ENCODE peak calls at places on chromosomes 4 and X, in six cellular contexts. E is A673, T is endodermal cell, M is foreskin keratinocyte, K is brain microvascular endothelial cell, U is neural crest cell. X is an unnamed sample.

GRCh38 chrX:108167211-108167872 is 75.8 kb downstream of the ATG4A start:
- DNase-seq in E (no peak), T (no peak), M (no peak), K (peak), U (no peak), X (no peak)

GRCh38 chr4:55038176-55038890 is 87.1 kb downstream of the KDR start:
- DNase-seq in E (no peak), T (no peak), M (no peak), K (no peak), U (no peak), X (no peak)

GRCh38 chr4:72323227-72323626 is 245.8 kb downstream of the ADAMTS3 start:
- DNase-seq in E (no peak), T (no peak), M (no peak), K (no peak), U (no peak), X (no peak)

GRCh38 chrX:42385730-42386129 is 392.2 kb downstream of the PPP1R2C start:
- DNase-seq in E (no peak), T (no peak), M (no peak), K (no peak), U (no peak), X (no peak)

GRCh38 chrX:119518371-119518770 is 46.8 kb downstream of the STEEP1 start:
- DNase-seq in E (no peak), T (no peak), M (no peak), K (no peak), U (no peak), X (no peak)

GRCh38 chr4:88457307-88458090 is 580 bp downstream of the HERC5 start:
- DNase-seq in E (no peak), T (peak), M (no peak), K (no peak), U (no peak), X (peak)

GRCh38 chr4:98682719-98683118 is 24.3 kb upstream of the TSPAN5 start:
- DNase-seq in E (no peak), T (no peak), M (no peak), K (no peak), U (no peak), X (peak)

GRCh38 chr4:6200011-6200921 is at the start of gene JAKMIP1:
- DNase-seq in E (peak), T (peak), M (no peak), K (peak), U (peak), X (peak)

GRCh38 chrX:17588303-17588702 is 149.0 kb upstream of the SCML1 start:
- DNase-seq in E (no peak), T (no peak), M (no peak), K (no peak), U (no peak), X (no peak)

GRCh38 chrX:145609951-145610511 is 207.6 kb upstream of the SLITRK2 start:
- DNase-seq in E (no peak), T (no peak), M (no peak), K (peak), U (no peak), X (no peak)

GRCh38 chr4:5996641-5997040 is 21.6 kb downstream of the C4orf50 start:
- DNase-seq in E (no peak), T (peak), M (no peak), K (no peak), U (no peak), X (no peak)

GRCh38 chr4:26802790-26803189 is 57.9 kb upstream of the STIM2 start:
- DNase-seq in E (peak), T (no peak), M (no peak), K (no peak), U (no peak), X (no peak)

GRCh38 chr4:159823743-159824142 is 720.9 kb downstream of the RAPGEF2 start:
- DNase-seq in E (no peak), T (no peak), M (no peak), K (peak), U (no peak), X (no peak)

GRCh38 chrX:67780694-67781109 is 236.9 kb downstream of the AR start:
- DNase-seq in E (peak), T (no peak), M (peak), K (peak), U (no peak), X (no peak)

GRCh38 chr4:41281038-41281634 is 24.4 kb downstream of the UCHL1 start:
- DNase-seq in E (peak), T (peak), M (peak), K (peak), U (peak), X (peak)

GRCh38 chr4:82792912-82793649 is 5.5 kb downstream of the SCD5 start:
- DNase-seq in E (no peak), T (peak), M (no peak), K (no peak), U (no peak), X (no peak)

GRCh38 chrX:115023139-115023538 is 5.7 kb upstream of the IL13RA2 start:
- DNase-seq in E (peak), T (no peak), M (peak), K (peak), U (no peak), X (no peak)

GRCh38 chr4:97953171-97953570 is 190.1 kb downstream of the STPG2 start:
- DNase-seq in E (no peak), T (no peak), M (no peak), K (no peak), U (no peak), X (no peak)

GRCh38 chr4:83110222-83110945 is 4.1 kb downstream of the PLAC8 start:
- DNase-seq in E (peak), T (peak), M (peak), K (peak), U (peak), X (peak)

GRCh38 chr4:140138428-140138827 is 15.6 kb downstream of the MAML3 start:
- DNase-seq in E (no peak), T (no peak), M (no peak), K (no peak), U (no peak), X (peak)

GRCh38 chr4:110900206-110900769 is 277.4 kb upstream of the PITX2 start:
- DNase-seq in E (peak), T (no peak), M (no peak), K (no peak), U (no peak), X (no peak)

GRCh38 chrX:14673764-14674163 is 144.4 kb downstream of the GLRA2 start:
- DNase-seq in E (peak), T (no peak), M (peak), K (peak), U (no peak), X (no peak)

GRCh38 chr4:83212041-83212851 is 72.4 kb downstream of the COQ2 start:
- DNase-seq in E (no peak), T (no peak), M (peak), K (no peak), U (no peak), X (no peak)

GRCh38 chr4:118969359-118969758 is 80.7 kb downstream of the SYNPO2 start:
- DNase-seq in E (peak), T (peak), M (no peak), K (peak), U (no peak), X (no peak)

GRCh38 chrX:153590961-153591956 is 7.7 kb downstream of the CCNQ start:
- DNase-seq in E (no peak), T (no peak), M (no peak), K (no peak), U (no peak), X (no peak)

GRCh38 chr4:58776627-58777026 is 1666.4 kb upstream of the IGFBP7 start:
- DNase-seq in E (no peak), T (no peak), M (peak), K (peak), U (no peak), X (no peak)

GRCh38 chr4:74037076-74037475 is 1.4 kb downstream of the CXCL3 start:
- DNase-seq in E (no peak), T (peak), M (no peak), K (no peak), U (no peak), X (no peak)

GRCh38 chr4:2812985-2813384 is 20.1 kb downstream of the SH3BP2 start:
- DNase-seq in E (no peak), T (no peak), M (no peak), K (no peak), U (no peak), X (no peak)

GRCh38 chr4:37891221-37892159 is 606 bp downstream of the TBC1D1 start:
- DNase-seq in E (no peak), T (peak), M (no peak), K (no peak), U (no peak), X (peak)

GRCh38 chr4:120922390-120923200 is at the start of gene PRDM5:
- DNase-seq in E (peak), T (peak), M (peak), K (peak), U (peak), X (peak)

GRCh38 chr4:59814402-59814801 is 1385.7 kb upstream of the ADGRL3 start:
- DNase-seq in E (no peak), T (no peak), M (peak), K (no peak), U (no peak), X (no peak)

GRCh38 chr4:184955116-184955515 is 63.2 kb upstream of the HELT start:
- DNase-seq in E (no peak), T (no peak), M (no peak), K (no peak), U (no peak), X (no peak)

GRCh38 chr4:140876597-140877364 is 120.6 kb upstream of the TBC1D9 start:
- DNase-seq in E (no peak), T (no peak), M (no peak), K (no peak), U (no peak), X (no peak)

GRCh38 chr4:88526221-88526815 is 2.7 kb upstream of the PYURF start:
- DNase-seq in E (peak), T (no peak), M (no peak), K (no peak), U (no peak), X (no peak)

GRCh38 chrX:103431316-103431715 is 55.0 kb downstream of the BEX3 start:
- DNase-seq in E (no peak), T (no peak), M (no peak), K (peak), U (no peak), X (no peak)

GRCh38 chr4:182861346-182861745 is 55.8 kb downstream of the DCTD start:
- DNase-seq in E (no peak), T (no peak), M (no peak), K (no peak), U (no peak), X (no peak)

GRCh38 chr4:6658635-6659075 is 18.2 kb downstream of the MRFAP1 start:
- DNase-seq in E (peak), T (peak), M (no peak), K (peak), U (no peak), X (no peak)

GRCh38 chr4:40576651-40577480 is 52.8 kb downstream of the RBM47 start:
- DNase-seq in E (no peak), T (peak), M (peak), K (peak), U (no peak), X (peak)

GRCh38 chr4:151948351-151949016 is 187.7 kb upstream of the GATB start:
- DNase-seq in E (no peak), T (no peak), M (peak), K (no peak), U (no peak), X (no peak)

GRCh38 chrX:74925210-74926088 is at the start of gene NEXMIF:
- DNase-seq in E (peak), T (no peak), M (no peak), K (no peak), U (no peak), X (no peak)
- TF ChIP-seq CTCF in E (peak), T (peak), M (peak), K (peak), U (peak), X (no peak)

DNA sequence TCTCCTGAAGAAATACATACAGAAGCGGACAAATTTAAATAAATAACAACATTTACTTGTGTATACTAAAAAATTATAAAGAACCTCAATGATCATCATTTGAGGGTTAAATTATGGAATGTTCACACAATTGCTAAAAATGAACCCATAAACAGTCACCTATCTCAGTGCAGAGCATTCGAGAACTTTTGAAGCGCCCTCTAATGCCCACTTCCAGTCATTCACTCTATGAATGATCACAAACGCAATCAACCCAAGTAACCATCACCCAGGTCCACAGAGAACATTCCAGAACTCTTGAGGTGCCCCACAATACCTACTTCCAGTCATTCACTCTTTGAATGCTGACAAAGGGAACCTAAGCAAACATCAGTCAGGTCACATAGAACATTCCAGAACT is 103.5 kb upstream of the PLAC1 start:
- DNase-seq in E (peak), T (no peak), M (no peak), K (no peak), U (no peak), X (no peak)
- TF ChIP-seq CTCF in E (peak), T (peak), M (peak), K (peak), U (peak), X (peak)

DNA sequence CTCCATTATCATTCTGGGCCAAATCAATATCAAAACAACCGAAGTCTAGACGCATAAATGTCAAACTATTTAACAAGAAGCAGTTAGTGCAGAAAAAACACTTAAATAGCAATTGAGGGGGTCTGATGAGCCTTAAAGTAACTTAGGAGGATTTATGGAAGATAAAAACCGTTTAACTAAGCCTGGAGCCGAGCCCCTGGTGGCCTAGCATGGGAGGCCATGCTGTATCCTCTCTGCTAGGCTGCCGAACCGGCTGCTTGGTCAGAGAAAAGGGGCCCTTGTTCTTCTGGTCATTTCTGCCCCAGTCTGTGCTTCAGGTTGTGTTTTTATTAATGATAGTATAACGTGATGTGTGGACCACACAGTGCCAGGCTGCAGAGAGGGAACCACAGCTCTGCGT is 72.4 kb downstream of the CPZ start:
- DNase-seq in E (no peak), T (peak), M (no peak), K (no peak), U (no peak), X (no peak)
- TF ChIP-seq CTCF in E (no peak), T (peak), M (no peak), K (no peak), U (no peak), X (no peak)

DNA sequence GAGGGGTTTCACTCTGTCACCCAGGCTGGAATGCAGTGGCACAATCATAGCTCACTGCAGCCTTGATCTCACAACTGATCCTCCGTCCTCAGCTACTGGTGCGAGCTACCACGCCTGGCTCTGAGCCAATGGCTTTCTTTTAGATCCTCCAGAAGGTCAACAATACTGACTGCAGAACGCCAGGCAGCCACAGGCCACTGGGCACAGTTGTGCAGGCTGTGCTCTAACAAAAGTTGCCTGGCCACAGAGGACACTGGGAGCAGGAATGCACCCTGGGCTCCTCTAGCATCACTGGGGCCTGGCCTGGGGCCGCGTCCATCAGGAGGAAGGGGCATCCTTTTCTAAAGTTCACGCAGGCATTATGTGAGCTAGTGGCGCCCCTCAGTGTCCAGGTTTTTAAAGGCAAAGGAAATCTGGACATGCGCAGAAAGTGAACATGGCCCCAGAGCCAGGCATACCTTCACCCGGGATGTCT is 14.9 kb upstream of the PORCN start:
- DNase-seq in E (peak), T (peak), M (no peak), K (peak), U (peak), X (no peak)
- TF ChIP-seq CTCF in E (peak), T (peak), M (peak), K (peak), U (peak), X (no peak)

GRCh38 chrX:112761239-112762207 is 79.1 kb downstream of the AMOT start:
- DNase-seq in E (no peak), T (no peak), M (no peak), K (no peak), U (no peak), X (no peak)

GRCh38 chrX:112759512-112759911 is 79.8 kb upstream of the LHFPL1 start:
- DNase-seq in E (no peak), T (no peak), M (no peak), K (no peak), U (no peak), X (no peak)

DNA sequence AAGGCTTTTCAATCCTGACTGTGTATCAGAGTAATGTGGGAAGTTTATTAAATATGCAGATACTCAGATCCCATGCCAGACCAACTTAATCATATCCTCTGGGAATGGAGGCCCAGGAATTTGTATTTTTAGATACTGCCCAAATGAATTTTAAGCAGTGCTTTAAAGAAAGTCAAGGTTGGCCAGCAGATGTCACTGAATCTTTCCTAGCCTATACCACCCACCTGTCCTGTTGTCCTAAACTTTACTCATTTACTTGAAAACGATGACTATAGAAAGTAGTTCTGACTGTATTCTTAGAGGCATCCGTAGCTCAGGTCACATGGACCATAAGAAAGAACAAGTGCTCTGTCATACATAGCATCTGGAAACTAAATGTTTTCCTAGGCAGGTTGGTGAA is 79.9 kb downstream of the AMOT start:
- DNase-seq in E (no peak), T (no peak), M (no peak), K (no peak), U (no peak), X (no peak)
- TF ChIP-seq CTCF in E (no peak), T (peak), M (peak), K (no peak), U (no peak), X (no peak)

GRCh38 chr4:56316011-56316650 is 71.2 kb downstream of the AASDH start:
- DNase-seq in E (no peak), T (no peak), M (no peak), K (no peak), U (no peak), X (no peak)
- TF ChIP-seq CTCF in E (no peak), T (no peak), M (no peak), K (no peak), U (no peak), X (no peak)

GRCh38 chrX:34365482-34365881 is 233.4 kb upstream of the FAM47A start:
- DNase-seq in E (peak), T (peak), M (no peak), K (peak), U (peak), X (no peak)
- TF ChIP-seq CTCF in E (peak), T (peak), M (peak), K (peak), U (peak), X (no peak)

GRCh38 chr4:128480945-128481344 is 193.3 kb upstream of the PGRMC2 start:
- DNase-seq in E (no peak), T (no peak), M (no peak), K (no peak), U (no peak), X (no peak)
- TF ChIP-seq CTCF in E (no peak), T (no peak), M (no peak), K (no peak), U (no peak), X (no peak)

GRCh38 chr4:75779059-75779757 is 54.8 kb downstream of the USO1 start:
- DNase-seq in E (no peak), T (no peak), M (no peak), K (no peak), U (no peak), X (no peak)
- TF ChIP-seq CTCF in E (no peak), T (no peak), M (no peak), K (no peak), U (no peak), X (no peak)

DNA sequence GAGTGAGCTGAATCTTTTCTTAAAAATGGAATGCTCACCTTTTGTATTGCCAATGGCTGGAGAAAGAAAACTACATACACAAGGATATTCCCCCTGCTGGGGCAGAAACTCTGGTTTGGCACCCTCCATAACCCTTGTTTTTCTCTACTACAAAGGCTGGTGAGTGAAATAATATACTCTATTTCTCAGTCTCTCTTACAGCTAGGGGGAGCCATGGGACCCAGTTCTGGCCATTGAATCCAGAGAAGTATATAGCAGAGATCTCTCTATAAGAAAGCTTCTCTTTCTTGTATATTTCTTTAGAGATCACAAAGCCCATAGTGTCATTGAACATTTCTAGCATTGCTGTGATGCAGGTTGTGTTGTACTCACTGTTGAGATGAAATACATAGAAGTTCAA is 49.8 kb downstream of the SMPX start:
- DNase-seq in E (peak), T (no peak), M (no peak), K (no peak), U (no peak), X (no peak)
- TF ChIP-seq CTCF in E (peak), T (peak), M (peak), K (peak), U (no peak), X (no peak)

X was measured in Caco-2.